ENCODE peak calls at places on chromosomes 6 and 20, in four cellular contexts. J is cardiac muscle cell, D is neural progenitor cell, R is fibroblast of lung. N is an unnamed sample.

GRCh38 chr6:118146584-118146983 is 239.5 kb downstream of the SLC35F1 start:
- DNase-seq in J (no peak), D (no peak), R (peak; percentile 52), N (no peak)

GRCh38 chr6:82045965-82046756 is 201.4 kb downstream of the IBTK start:
- DNase-seq in J (no peak), D (no peak), R (peak; percentile 89), N (no peak)

GRCh38 chr20:11922561-11922960 is 4.9 kb downstream of the BTBD3 start:
- DNase-seq in J (no peak), D (no peak), R (no peak), N (no peak)

GRCh38 chr20:38725959-38726848 is 1.9 kb downstream of the SLC32A1 start:
- DNase-seq in J (peak; percentile 84), D (peak; percentile 95), R (no peak), N (peak; percentile 85)

GRCh38 chr6:128336436-128337095 is 183.8 kb downstream of the PTPRK start:
- DNase-seq in J (no peak), D (no peak), R (no peak), N (no peak)

GRCh38 chr6:168319279-168320051 is at the start of gene DACT2:
- DNase-seq in J (peak; percentile 33), D (peak; percentile 65), R (no peak), N (no peak)

GRCh38 chr6:12957321-12958051 is 240.9 kb downstream of the PHACTR1 start:
- DNase-seq in J (peak; percentile 45), D (peak; percentile 41), R (peak; percentile 74), N (no peak)

GRCh38 chr6:14763139-14763538 is 482.7 kb upstream of the JARID2 start:
- DNase-seq in J (no peak), D (no peak), R (peak; percentile 49), N (no peak)

GRCh38 chr20:32474967-32475819 is 109.9 kb downstream of the NOL4L start:
- DNase-seq in J (peak; percentile 91), D (peak; percentile 70), R (peak; percentile 96), N (no peak)

GRCh38 chr6:117444600-117444999 is 18.9 kb upstream of the ROS1 start:
- DNase-seq in J (no peak), D (no peak), R (peak; percentile 53), N (no peak)

GRCh38 chr6:167893416-167893815 is 66.7 kb downstream of the AFDN start:
- DNase-seq in J (no peak), D (no peak), R (peak; percentile 63), N (no peak)

GRCh38 chr6:139881251-139881650 is 506.8 kb upstream of the CITED2 start:
- DNase-seq in J (no peak), D (peak; percentile 56), R (no peak), N (peak; percentile 70)

GRCh38 chr6:33014841-33015634 is 5.6 kb upstream of the HLA-DOA start:
- DNase-seq in J (peak; percentile 75), D (peak; percentile 81), R (peak; percentile 66), N (peak; percentile 77)

GRCh38 chr6:79399499-79399898 is 137.7 kb downstream of the LCA5 start:
- DNase-seq in J (no peak), D (peak; percentile 18), R (no peak), N (no peak)

GRCh38 chr20:21173496-21174025 is 47.7 kb downstream of the KIZ start:
- DNase-seq in J (no peak), D (no peak), R (peak; percentile 37), N (no peak)

GRCh38 chr6:145469021-145469420 is 266.3 kb downstream of the EPM2A start:
- DNase-seq in J (no peak), D (no peak), R (no peak), N (no peak)

GRCh38 chr20:11677445-11678235 is 240.1 kb upstream of the BTBD3 start:
- DNase-seq in J (no peak), D (no peak), R (no peak), N (no peak)

GRCh38 chr6:24448396-24448795 is 41.0 kb downstream of the GPLD1 start:
- DNase-seq in J (no peak), D (no peak), R (no peak), N (no peak)

GRCh38 chr20:4156411-4156810 is 141.1 kb upstream of the RNF24 start:
- DNase-seq in J (no peak), D (no peak), R (no peak), N (no peak)

GRCh38 chr6:151506761-151507160 is 12.9 kb downstream of the CCDC170 start:
- DNase-seq in J (no peak), D (no peak), R (no peak), N (no peak)

GRCh38 chr6:63708631-63709030 is 73.0 kb downstream of the PHF3 start:
- DNase-seq in J (no peak), D (no peak), R (no peak), N (no peak)

GRCh38 chr6:169776379-169776778 is 25.0 kb downstream of the ERMARD start:
- DNase-seq in J (no peak), D (no peak), R (no peak), N (no peak)

GRCh38 chr6:148364056-148364844 is 21.6 kb downstream of the SASH1 start:
- DNase-seq in J (no peak), D (no peak), R (peak; percentile 76), N (no peak)

GRCh38 chr6:28673800-28674671 is 148.4 kb downstream of the GPX5 start:
- DNase-seq in J (peak; percentile 51), D (peak; percentile 76), R (peak; percentile 59), N (peak; percentile 83)

GRCh38 chr6:13461805-13462204 is 25.6 kb downstream of the GFOD1 start:
- DNase-seq in J (no peak), D (no peak), R (no peak), N (no peak)

GRCh38 chr20:42779216-42779615 is 410.5 kb downstream of the PTPRT start:
- DNase-seq in J (no peak), D (no peak), R (no peak), N (no peak)

GRCh38 chr6:79536615-79536968 is 638 bp downstream of the LCA5 start:
- DNase-seq in J (no peak), D (peak; percentile 56), R (peak; percentile 45), N (peak; percentile 8)

GRCh38 chr20:21719592-21720214 is 14.2 kb downstream of the PAX1 start:
- DNase-seq in J (peak; percentile 76), D (peak; percentile 71), R (peak; percentile 33), N (peak; percentile 45)

GRCh38 chr20:42945595-42945994 is 244.1 kb downstream of the PTPRT start:
- DNase-seq in J (peak; percentile 5), D (no peak), R (no peak), N (no peak)

DNA sequence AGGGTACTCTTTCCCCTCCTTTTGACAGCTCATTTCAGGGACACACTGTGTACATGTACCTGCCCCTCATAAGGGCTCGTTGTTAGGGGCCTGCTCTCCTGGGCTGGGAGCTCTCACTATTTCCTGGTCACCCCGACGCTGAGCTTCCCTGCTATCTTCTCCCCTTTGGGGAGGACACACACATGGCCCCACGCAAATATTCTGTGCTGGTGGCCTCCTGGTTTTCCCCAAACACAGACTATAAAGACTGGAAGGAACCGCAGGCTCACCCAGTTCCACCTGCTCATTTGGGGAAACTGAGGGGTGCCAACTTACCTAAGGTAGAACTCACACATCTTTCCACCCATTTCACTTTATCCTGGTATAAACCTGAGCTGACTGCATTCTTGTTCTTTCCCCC is 301.4 kb upstream of the SUPT3H start:
- DNase-seq in J (no peak), D (no peak), R (no peak), N (no peak)
- H3K9me3 ChIP-seq in J (no peaks in the 10 kb centered on the region), D (no peaks in the 10 kb centered on the region), R (peaks cover 3% of the 10 kb centered on the region), N (peaks cover 21% of the 10 kb centered on the region)

GRCh38 chr20:29298759-29299613 is 1958.5 kb upstream of the DEFB115 start:
- DNase-seq in J (no peak), D (no peak), R (peak; percentile 6), N (no peak)

GRCh38 chr20:29299811-29300578 is 1957.5 kb upstream of the DEFB115 start:
- DNase-seq in J (no peak), D (no peak), R (no peak), N (no peak)

GRCh38 chr20:29302979-29303644 is 1954.4 kb upstream of the DEFB115 start:
- DNase-seq in J (no peak), D (no peak), R (no peak), N (no peak)

GRCh38 chr20:29300579-29301551 is 1956.6 kb upstream of the DEFB115 start:
- DNase-seq in J (no peak), D (no peak), R (no peak), N (no peak)

GRCh38 chr20:29301624-29302259 is 1955.7 kb upstream of the DEFB115 start:
- DNase-seq in J (no peak), D (no peak), R (no peak), N (no peak)
- H3K9me3 ChIP-seq in J (no peaks in the 10 kb centered on the region), D (no peaks in the 10 kb centered on the region), R (no peaks in the 10 kb centered on the region), N (peaks cover 15% of the 10 kb centered on the region)

GRCh38 chr6:69729870-69730449 is 66.8 kb downstream of the LMBRD1 start:
- DNase-seq in J (peak; percentile 13), D (no peak), R (no peak), N (no peak)
- H3K9me3 ChIP-seq in J (no peaks in the 10 kb centered on the region), D (no peaks in the 10 kb centered on the region), R (no peaks in the 10 kb centered on the region), N (no peaks in the 10 kb centered on the region)

DNA sequence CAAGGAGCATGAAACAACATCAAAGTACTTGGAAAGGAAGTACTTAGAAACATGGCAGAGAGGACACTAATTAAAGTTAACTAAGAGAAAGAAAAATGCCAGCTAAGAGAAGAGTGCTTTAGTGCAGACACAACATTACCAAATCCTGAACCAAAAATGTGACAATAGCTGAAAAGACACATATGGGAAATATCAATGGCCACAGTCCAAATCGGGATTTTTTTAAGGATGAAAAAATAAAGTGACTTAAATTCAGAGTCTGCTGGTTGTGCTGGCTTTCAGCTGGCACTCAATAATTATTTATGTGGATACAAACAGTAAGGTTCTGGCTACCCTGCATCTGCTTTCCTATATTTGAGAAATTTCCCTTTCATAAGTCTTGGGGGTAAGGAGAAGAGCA is 12.6 kb upstream of the DST start:
- DNase-seq in J (no peak), D (no peak), R (no peak), N (no peak)
- H3K9me3 ChIP-seq in J (no peaks in the 10 kb centered on the region), D (no peaks in the 10 kb centered on the region), R (no peaks in the 10 kb centered on the region), N (no peaks in the 10 kb centered on the region)

GRCh38 chr20:55584307-55584706 is 421.0 kb downstream of the CBLN4 start:
- DNase-seq in J (no peak), D (no peak), R (no peak), N (no peak)
- H3K9me3 ChIP-seq in J (no peaks in the 10 kb centered on the region), D (no peaks in the 10 kb centered on the region), R (no peaks in the 10 kb centered on the region), N (no peaks in the 10 kb centered on the region)

GRCh38 chr20:51306081-51306480 is 236.4 kb downstream of the NFATC2 start:
- DNase-seq in J (no peak), D (no peak), R (no peak), N (no peak)
- H3K9me3 ChIP-seq in J (no peaks in the 10 kb centered on the region), D (no peaks in the 10 kb centered on the region), R (no peaks in the 10 kb centered on the region), N (peaks cover 6% of the 10 kb centered on the region)

N was measured in WERI-Rb-1.